ENCODE peak calls at places on chromosomes 2 and 18, in five cellular contexts. One of them, this sample, is unnamed.

GRCh38 chr2:49940616-49941015 is 786.3 kb upstream of the FSHR start:
- DNase-seq in SK-N-DZ: no peak
- DNase-seq in NT2/D1: no peak
- DNase-seq in HEK293T: no peak
- DNase-seq in left cardiac atrium: no peak
- DNase-seq in this sample: no peak

GRCh38 chr2:142682528-142682927 is 194.9 kb upstream of the KYNU start:
- DNase-seq in SK-N-DZ: no peak
- DNase-seq in NT2/D1: no peak
- DNase-seq in HEK293T: no peak
- DNase-seq in left cardiac atrium: no peak
- DNase-seq in this sample: no peak

GRCh38 chr2:196278491-196278911 is 107.1 kb upstream of the STK17B start:
- DNase-seq in SK-N-DZ: no peak
- DNase-seq in NT2/D1: no peak
- DNase-seq in HEK293T: no peak
- DNase-seq in left cardiac atrium: no peak
- DNase-seq in this sample: no peak

GRCh38 chr2:147829106-147829505 is 15.7 kb upstream of the ACVR2A start:
- DNase-seq in SK-N-DZ: no peak
- DNase-seq in NT2/D1: no peak
- DNase-seq in HEK293T: no peak
- DNase-seq in left cardiac atrium: no peak
- DNase-seq in this sample: no peak

GRCh38 chr2:17918789-17919188 is 40.3 kb downstream of the KCNS3 start:
- DNase-seq in SK-N-DZ: no peak
- DNase-seq in NT2/D1: peak; percentile 15
- DNase-seq in HEK293T: no peak
- DNase-seq in left cardiac atrium: no peak
- DNase-seq in this sample: peak; percentile 35

GRCh38 chr2:105396254-105397024 is 2.4 kb downstream of the FHL2 start:
- DNase-seq in SK-N-DZ: no peak
- DNase-seq in NT2/D1: peak; percentile 27
- DNase-seq in HEK293T: no peak
- DNase-seq in left cardiac atrium: peak; percentile 48
- DNase-seq in this sample: no peak

GRCh38 chr2:148971547-148971946 is 67.0 kb upstream of the LYPD6B start:
- DNase-seq in SK-N-DZ: no peak
- DNase-seq in NT2/D1: no peak
- DNase-seq in HEK293T: no peak
- DNase-seq in left cardiac atrium: no peak
- DNase-seq in this sample: no peak

GRCh38 chr2:109348645-109349554 is 219.9 kb downstream of the SH3RF3 start:
- DNase-seq in SK-N-DZ: no peak
- DNase-seq in NT2/D1: no peak
- DNase-seq in HEK293T: no peak
- DNase-seq in left cardiac atrium: no peak
- DNase-seq in this sample: no peak

GRCh38 chr2:69366-70344 is 23.4 kb upstream of the FAM110C start:
- DNase-seq in SK-N-DZ: no peak
- DNase-seq in NT2/D1: no peak
- DNase-seq in HEK293T: no peak
- DNase-seq in left cardiac atrium: no peak
- DNase-seq in this sample: no peak

GRCh38 chr2:199940373-199940772 is 14.9 kb downstream of the TYW5 start:
- DNase-seq in SK-N-DZ: no peak
- DNase-seq in NT2/D1: no peak
- DNase-seq in HEK293T: no peak
- DNase-seq in left cardiac atrium: no peak
- DNase-seq in this sample: no peak

GRCh38 chr2:160290590-160290989 is 90.5 kb upstream of the ITGB6 start:
- DNase-seq in SK-N-DZ: no peak
- DNase-seq in NT2/D1: no peak
- DNase-seq in HEK293T: no peak
- DNase-seq in left cardiac atrium: no peak
- DNase-seq in this sample: no peak

GRCh38 chr2:68366083-68366560 is 1.0 kb downstream of the PLEK start:
- DNase-seq in SK-N-DZ: no peak
- DNase-seq in NT2/D1: no peak
- DNase-seq in HEK293T: no peak
- DNase-seq in left cardiac atrium: no peak
- DNase-seq in this sample: no peak

GRCh38 chr2:174615951-174616436 is 18.4 kb upstream of the WIPF1 start:
- DNase-seq in SK-N-DZ: no peak
- DNase-seq in NT2/D1: no peak
- DNase-seq in HEK293T: no peak
- DNase-seq in left cardiac atrium: peak; percentile 49
- DNase-seq in this sample: peak; percentile 20

GRCh38 chr2:228458364-228458763 is 276.9 kb upstream of the SPHKAP start:
- DNase-seq in SK-N-DZ: no peak
- DNase-seq in NT2/D1: no peak
- DNase-seq in HEK293T: no peak
- DNase-seq in left cardiac atrium: no peak
- DNase-seq in this sample: no peak

GRCh38 chr18:52288403-52289004 is 51.5 kb upstream of the DCC start:
- DNase-seq in SK-N-DZ: peak; percentile 1
- DNase-seq in NT2/D1: peak; percentile 25
- DNase-seq in HEK293T: peak; percentile 6
- DNase-seq in left cardiac atrium: no peak
- DNase-seq in this sample: no peak

GRCh38 chr2:43569921-43570320 is 25.9 kb downstream of the THADA start:
- DNase-seq in SK-N-DZ: no peak
- DNase-seq in NT2/D1: no peak
- DNase-seq in HEK293T: no peak
- DNase-seq in left cardiac atrium: no peak
- DNase-seq in this sample: no peak

GRCh38 chr2:65186093-65186868 is 41.4 kb upstream of the ACTR2 start:
- DNase-seq in SK-N-DZ: no peak
- DNase-seq in NT2/D1: no peak
- DNase-seq in HEK293T: no peak
- DNase-seq in left cardiac atrium: no peak
- DNase-seq in this sample: no peak

GRCh38 chr2:85066006-85066405 is 67.2 kb upstream of the TCF7L1 start:
- DNase-seq in SK-N-DZ: peak; percentile 39
- DNase-seq in NT2/D1: no peak
- DNase-seq in HEK293T: no peak
- DNase-seq in left cardiac atrium: no peak
- DNase-seq in this sample: no peak

GRCh38 chr2:136384541-136385303 is 266.8 kb upstream of the CXCR4 start:
- DNase-seq in SK-N-DZ: peak; percentile 38
- DNase-seq in NT2/D1: peak; percentile 44
- DNase-seq in HEK293T: peak; percentile 61
- DNase-seq in left cardiac atrium: no peak
- DNase-seq in this sample: peak; percentile 57

GRCh38 chr2:62014102-62014501 is 108.6 kb downstream of the COMMD1 start:
- DNase-seq in SK-N-DZ: peak; percentile 7
- DNase-seq in NT2/D1: no peak
- DNase-seq in HEK293T: peak; percentile 16
- DNase-seq in left cardiac atrium: peak; percentile 60
- DNase-seq in this sample: peak; percentile 84

GRCh38 chr2:208466920-208467298 is 60.3 kb downstream of the PTH2R start:
- DNase-seq in SK-N-DZ: no peak
- DNase-seq in NT2/D1: no peak
- DNase-seq in HEK293T: no peak
- DNase-seq in left cardiac atrium: no peak
- DNase-seq in this sample: no peak

GRCh38 chr2:25473758-25474335 is 132.1 kb upstream of the DNMT3A start:
- DNase-seq in SK-N-DZ: no peak
- DNase-seq in NT2/D1: no peak
- DNase-seq in HEK293T: peak; percentile 53
- DNase-seq in left cardiac atrium: peak; percentile 42
- DNase-seq in this sample: peak; percentile 97

GRCh38 chr2:54457326-54458023 is 1.3 kb downstream of the SPTBN1 start:
- DNase-seq in SK-N-DZ: peak; percentile 64
- DNase-seq in NT2/D1: no peak
- DNase-seq in HEK293T: peak; percentile 36
- DNase-seq in left cardiac atrium: peak; percentile 61
- DNase-seq in this sample: peak; percentile 48

GRCh38 chr2:61799054-61799453 is 54.8 kb downstream of the FAM161A start:
- DNase-seq in SK-N-DZ: no peak
- DNase-seq in NT2/D1: no peak
- DNase-seq in HEK293T: no peak
- DNase-seq in left cardiac atrium: no peak
- DNase-seq in this sample: no peak

GRCh38 chr2:30871980-30872789 is 64.9 kb upstream of the CAPN13 start:
- DNase-seq in SK-N-DZ: no peak
- DNase-seq in NT2/D1: peak; percentile 87
- DNase-seq in HEK293T: no peak
- DNase-seq in left cardiac atrium: peak; percentile 32
- DNase-seq in this sample: no peak

GRCh38 chr2:12169721-12170120 is 423.3 kb downstream of the LPIN1 start:
- DNase-seq in SK-N-DZ: no peak
- DNase-seq in NT2/D1: no peak
- DNase-seq in HEK293T: no peak
- DNase-seq in left cardiac atrium: peak; percentile 62
- DNase-seq in this sample: no peak

GRCh38 chr18:37568671-37569070 is 3.1 kb upstream of the CELF4 start:
- DNase-seq in SK-N-DZ: no peak
- DNase-seq in NT2/D1: no peak
- DNase-seq in HEK293T: no peak
- DNase-seq in left cardiac atrium: no peak
- DNase-seq in this sample: no peak

GRCh38 chr2:190533968-190534309 is 583 bp downstream of the NEMP2 start:
- DNase-seq in SK-N-DZ: no peak
- DNase-seq in NT2/D1: no peak
- DNase-seq in HEK293T: no peak
- DNase-seq in left cardiac atrium: no peak
- DNase-seq in this sample: no peak

GRCh38 chr2:167944825-167945659 is 302.4 kb downstream of the STK39 start:
- DNase-seq in SK-N-DZ: no peak
- DNase-seq in NT2/D1: no peak
- DNase-seq in HEK293T: no peak
- DNase-seq in left cardiac atrium: no peak
- DNase-seq in this sample: peak; percentile 17

GRCh38 chr2:233519787-233520611 is 46.6 kb downstream of the USP40 start:
- DNase-seq in SK-N-DZ: no peak
- DNase-seq in NT2/D1: no peak
- DNase-seq in HEK293T: no peak
- DNase-seq in left cardiac atrium: no peak
- DNase-seq in this sample: no peak

GRCh38 chr2:240983361-240983995 is 14.9 kb upstream of the SNED1 start:
- DNase-seq in SK-N-DZ: no peak
- DNase-seq in NT2/D1: peak; percentile 80
- DNase-seq in HEK293T: peak; percentile 72
- DNase-seq in left cardiac atrium: peak; percentile 27
- DNase-seq in this sample: no peak

GRCh38 chr2:51165534-51166260 is 133.8 kb upstream of the NRXN1 start:
- DNase-seq in SK-N-DZ: no peak
- DNase-seq in NT2/D1: no peak
- DNase-seq in HEK293T: no peak
- DNase-seq in left cardiac atrium: no peak
- DNase-seq in this sample: no peak

GRCh38 chr2:195818521-195818920 is 161.5 kb downstream of the SLC39A10 start:
- DNase-seq in SK-N-DZ: no peak
- DNase-seq in NT2/D1: no peak
- DNase-seq in HEK293T: no peak
- DNase-seq in left cardiac atrium: no peak
- DNase-seq in this sample: no peak

GRCh38 chr2:47241715-47242114 is 86.6 kb upstream of the STPG4 start:
- DNase-seq in SK-N-DZ: no peak
- DNase-seq in NT2/D1: no peak
- DNase-seq in HEK293T: no peak
- DNase-seq in left cardiac atrium: no peak
- DNase-seq in this sample: no peak

GRCh38 chr2:120730053-120730439 is 5.6 kb upstream of the GLI2 start:
- DNase-seq in SK-N-DZ: no peak
- DNase-seq in NT2/D1: no peak
- DNase-seq in HEK293T: no peak
- DNase-seq in left cardiac atrium: no peak
- DNase-seq in this sample: no peak